ENCODE peak calls at places on chromosome 5, in nine cellular contexts. One of them, this sample, is unnamed.

GRCh38 chr5:59069438-59070079 is 486.7 kb downstream of the RAB3C start:
- DNase-seq in dorsolateral prefrontal cortex: peak
- DNase-seq in IMR-90: peak
- DNase-seq in psoas muscle: no peak
- DNase-seq in colonic mucosa: no peak
- DNase-seq in fibroblast of the aortic adventitia: peak
- DNase-seq in HCT116: no peak
- DNase-seq in ovary: no peak
- DNase-seq in fibroblast of pulmonary artery: peak
- DNase-seq in this sample: no peak

GRCh38 chr5:107026098-107026497 is 644.6 kb downstream of the EFNA5 start:
- DNase-seq in fibroblast of the aortic adventitia: no peak
- DNase-seq in fibroblast of pulmonary artery: no peak
- DNase-seq in IMR-90: no peak
- DNase-seq in ovary: no peak
- DNase-seq in dorsolateral prefrontal cortex: no peak
- DNase-seq in HCT116: no peak
- DNase-seq in colonic mucosa: no peak
- DNase-seq in psoas muscle: no peak
- DNase-seq in this sample: no peak

GRCh38 chr5:176653401-176653800 is 6.1 kb downstream of the TSPAN17 start:
- DNase-seq in fibroblast of the aortic adventitia: peak
- DNase-seq in fibroblast of pulmonary artery: no peak
- DNase-seq in ovary: no peak
- DNase-seq in HCT116: no peak
- DNase-seq in IMR-90: peak
- DNase-seq in psoas muscle: no peak
- DNase-seq in colonic mucosa: no peak
- DNase-seq in dorsolateral prefrontal cortex: no peak
- DNase-seq in this sample: no peak

GRCh38 chr5:169249001-169249400 is 51.9 kb downstream of the SLIT3 start:
- DNase-seq in fibroblast of the aortic adventitia: peak
- DNase-seq in psoas muscle: no peak
- DNase-seq in IMR-90: no peak
- DNase-seq in ovary: no peak
- DNase-seq in fibroblast of pulmonary artery: no peak
- DNase-seq in dorsolateral prefrontal cortex: no peak
- DNase-seq in HCT116: no peak
- DNase-seq in colonic mucosa: no peak
- DNase-seq in this sample: peak

GRCh38 chr5:38208782-38209378 is 49.5 kb upstream of the EGFLAM start:
- DNase-seq in dorsolateral prefrontal cortex: no peak
- DNase-seq in psoas muscle: no peak
- DNase-seq in fibroblast of the aortic adventitia: peak
- DNase-seq in fibroblast of pulmonary artery: peak
- DNase-seq in IMR-90: peak
- DNase-seq in ovary: peak
- DNase-seq in colonic mucosa: no peak
- DNase-seq in HCT116: peak
- DNase-seq in this sample: peak

GRCh38 chr5:173643964-173644363 is 27.5 kb upstream of the BOD1 start:
- DNase-seq in fibroblast of pulmonary artery: peak
- DNase-seq in psoas muscle: no peak
- DNase-seq in fibroblast of the aortic adventitia: no peak
- DNase-seq in IMR-90: peak
- DNase-seq in dorsolateral prefrontal cortex: peak
- DNase-seq in ovary: no peak
- DNase-seq in HCT116: no peak
- DNase-seq in colonic mucosa: no peak
- DNase-seq in this sample: no peak

GRCh38 chr5:159174511-159175168 is 34.7 kb downstream of the RNF145 start:
- DNase-seq in HCT116: no peak
- DNase-seq in colonic mucosa: no peak
- DNase-seq in ovary: no peak
- DNase-seq in psoas muscle: no peak
- DNase-seq in IMR-90: peak
- DNase-seq in dorsolateral prefrontal cortex: no peak
- DNase-seq in fibroblast of pulmonary artery: peak
- DNase-seq in fibroblast of the aortic adventitia: peak
- DNase-seq in this sample: no peak

GRCh38 chr5:147485046-147485445 is 24.8 kb downstream of the DPYSL3 start:
- DNase-seq in fibroblast of the aortic adventitia: peak
- DNase-seq in colonic mucosa: no peak
- DNase-seq in HCT116: no peak
- DNase-seq in fibroblast of pulmonary artery: peak
- DNase-seq in IMR-90: peak
- DNase-seq in ovary: no peak
- DNase-seq in psoas muscle: no peak
- DNase-seq in dorsolateral prefrontal cortex: no peak
- DNase-seq in this sample: no peak

GRCh38 chr5:149441194-149441753 is 62.2 kb upstream of the IL17B start:
- DNase-seq in psoas muscle: no peak
- DNase-seq in IMR-90: no peak
- DNase-seq in dorsolateral prefrontal cortex: no peak
- DNase-seq in colonic mucosa: no peak
- DNase-seq in fibroblast of the aortic adventitia: no peak
- DNase-seq in HCT116: no peak
- DNase-seq in ovary: no peak
- DNase-seq in fibroblast of pulmonary artery: no peak
- DNase-seq in this sample: no peak

GRCh38 chr5:179229331-179229761 is 115.9 kb downstream of the ADAMTS2 start:
- DNase-seq in fibroblast of pulmonary artery: no peak
- DNase-seq in IMR-90: no peak
- DNase-seq in fibroblast of the aortic adventitia: no peak
- DNase-seq in psoas muscle: no peak
- DNase-seq in ovary: no peak
- DNase-seq in colonic mucosa: no peak
- DNase-seq in HCT116: no peak
- DNase-seq in dorsolateral prefrontal cortex: no peak
- DNase-seq in this sample: no peak

GRCh38 chr5:78586251-78586650 is 62.3 kb downstream of the LHFPL2 start:
- DNase-seq in HCT116: no peak
- DNase-seq in colonic mucosa: no peak
- DNase-seq in fibroblast of pulmonary artery: peak
- DNase-seq in dorsolateral prefrontal cortex: peak
- DNase-seq in psoas muscle: peak
- DNase-seq in fibroblast of the aortic adventitia: peak
- DNase-seq in IMR-90: peak
- DNase-seq in ovary: no peak
- DNase-seq in this sample: no peak

GRCh38 chr5:92979716-92980115 is 601.3 kb downstream of the NR2F1-AS1 start:
- DNase-seq in HCT116: no peak
- DNase-seq in IMR-90: no peak
- DNase-seq in dorsolateral prefrontal cortex: no peak
- DNase-seq in psoas muscle: no peak
- DNase-seq in colonic mucosa: no peak
- DNase-seq in fibroblast of pulmonary artery: no peak
- DNase-seq in fibroblast of the aortic adventitia: no peak
- DNase-seq in ovary: no peak
- DNase-seq in this sample: no peak

GRCh38 chr5:36079200-36079761 is 12.6 kb upstream of the UGT3A2 start:
- DNase-seq in ovary: no peak
- DNase-seq in psoas muscle: no peak
- DNase-seq in IMR-90: peak
- DNase-seq in fibroblast of the aortic adventitia: peak
- DNase-seq in HCT116: peak
- DNase-seq in fibroblast of pulmonary artery: peak
- DNase-seq in colonic mucosa: peak
- DNase-seq in dorsolateral prefrontal cortex: no peak
- DNase-seq in this sample: peak

GRCh38 chr5:20972419-20972925 is 984.5 kb upstream of the CDH18 start:
- DNase-seq in fibroblast of pulmonary artery: peak
- DNase-seq in ovary: peak
- DNase-seq in IMR-90: peak
- DNase-seq in psoas muscle: peak
- DNase-seq in colonic mucosa: peak
- DNase-seq in HCT116: no peak
- DNase-seq in fibroblast of the aortic adventitia: peak
- DNase-seq in dorsolateral prefrontal cortex: peak
- DNase-seq in this sample: peak

DNA sequence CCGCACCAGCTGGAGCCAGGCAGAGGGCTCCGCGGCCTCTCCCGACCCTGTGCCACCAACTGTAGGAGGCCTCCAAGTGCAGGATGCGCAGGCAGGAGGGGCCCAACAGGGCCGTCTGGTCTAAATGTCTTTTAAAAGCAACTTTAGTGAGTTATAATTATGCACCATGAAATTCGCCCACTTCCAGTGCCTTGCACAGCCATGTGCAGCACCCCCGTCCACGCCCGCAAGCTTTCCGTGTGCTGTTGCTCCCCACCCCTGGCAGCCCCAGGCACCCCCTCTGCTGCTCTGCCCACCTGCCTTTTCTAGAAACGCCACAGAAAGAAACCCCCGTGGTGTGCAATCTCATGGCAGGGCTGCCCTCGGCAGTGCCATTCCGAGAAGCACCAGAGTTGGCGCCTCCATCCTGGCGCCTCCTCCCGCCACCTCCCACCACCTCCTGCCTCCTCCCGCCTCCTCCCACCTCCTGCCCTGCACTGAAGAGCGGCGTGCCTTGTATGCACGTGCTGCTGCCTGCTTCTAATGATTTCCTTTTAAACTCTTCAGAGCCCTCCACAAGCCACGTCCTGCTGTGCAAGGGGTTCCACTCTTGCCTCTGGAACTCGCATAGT is 7.5 kb upstream of the SLC6A18 start:
- DNase-seq in psoas muscle: no peak
- DNase-seq in IMR-90: no peak
- DNase-seq in dorsolateral prefrontal cortex: no peak
- DNase-seq in ovary: no peak
- DNase-seq in fibroblast of pulmonary artery: no peak
- DNase-seq in colonic mucosa: no peak
- DNase-seq in HCT116: no peak
- DNase-seq in fibroblast of the aortic adventitia: no peak
- DNase-seq in this sample: no peak
- TF ChIP-seq CTCF in psoas muscle: no peak
- TF ChIP-seq CTCF in IMR-90: no peak
- TF ChIP-seq CTCF in dorsolateral prefrontal cortex: no peak
- TF ChIP-seq CTCF in ovary: no peak
- TF ChIP-seq CTCF in fibroblast of pulmonary artery: no peak
- TF ChIP-seq CTCF in colonic mucosa: no peak
- TF ChIP-seq CTCF in HCT116: no peak
- TF ChIP-seq CTCF in fibroblast of the aortic adventitia: no peak
- TF ChIP-seq CTCF in this sample: no peak

GRCh38 chr5:42808888-42809611 is 2.6 kb downstream of the SELENOP start:
- DNase-seq in fibroblast of the aortic adventitia: no peak
- DNase-seq in fibroblast of pulmonary artery: no peak
- DNase-seq in ovary: no peak
- DNase-seq in psoas muscle: no peak
- DNase-seq in IMR-90: no peak
- DNase-seq in HCT116: no peak
- DNase-seq in colonic mucosa: no peak
- DNase-seq in dorsolateral prefrontal cortex: no peak
- DNase-seq in this sample: no peak
- H3K4me3 ChIP-seq in fibroblast of the aortic adventitia: no peak
- H3K4me3 ChIP-seq in fibroblast of pulmonary artery: no peak
- H3K4me3 ChIP-seq in ovary: peak
- H3K4me3 ChIP-seq in psoas muscle: peak
- H3K4me3 ChIP-seq in IMR-90: no peak
- H3K4me3 ChIP-seq in HCT116: no peak
- H3K4me3 ChIP-seq in colonic mucosa: peak
- H3K4me3 ChIP-seq in dorsolateral prefrontal cortex: peak
- H3K4me3 ChIP-seq in this sample: peak

GRCh38 chr5:62206150-62206829 is 99.7 kb upstream of the KIF2A start:
- DNase-seq in dorsolateral prefrontal cortex: no peak
- DNase-seq in colonic mucosa: no peak
- DNase-seq in psoas muscle: no peak
- DNase-seq in HCT116: peak
- DNase-seq in fibroblast of pulmonary artery: peak
- DNase-seq in ovary: no peak
- DNase-seq in fibroblast of the aortic adventitia: no peak
- DNase-seq in IMR-90: no peak
- DNase-seq in this sample: peak
- TF ChIP-seq CTCF in dorsolateral prefrontal cortex: no peak
- TF ChIP-seq CTCF in colonic mucosa: no peak
- TF ChIP-seq CTCF in psoas muscle: no peak
- TF ChIP-seq CTCF in HCT116: peak
- TF ChIP-seq CTCF in fibroblast of pulmonary artery: peak
- TF ChIP-seq CTCF in ovary: no peak
- TF ChIP-seq CTCF in fibroblast of the aortic adventitia: peak
- TF ChIP-seq CTCF in IMR-90: no peak
- TF ChIP-seq CTCF in this sample: peak

GRCh38 chr5:150853560-150853959 is 7.2 kb downstream of the IRGM start:
- DNase-seq in dorsolateral prefrontal cortex: no peak
- DNase-seq in HCT116: no peak
- DNase-seq in IMR-90: no peak
- DNase-seq in ovary: no peak
- DNase-seq in colonic mucosa: no peak
- DNase-seq in fibroblast of pulmonary artery: no peak
- DNase-seq in psoas muscle: no peak
- DNase-seq in fibroblast of the aortic adventitia: no peak
- DNase-seq in this sample: no peak
- H3K4me3 ChIP-seq in dorsolateral prefrontal cortex: no peak
- H3K4me3 ChIP-seq in HCT116: no peak
- H3K4me3 ChIP-seq in IMR-90: no peak
- H3K4me3 ChIP-seq in ovary: no peak
- H3K4me3 ChIP-seq in colonic mucosa: no peak
- H3K4me3 ChIP-seq in fibroblast of pulmonary artery: no peak
- H3K4me3 ChIP-seq in psoas muscle: no peak
- H3K4me3 ChIP-seq in fibroblast of the aortic adventitia: no peak
- H3K4me3 ChIP-seq in this sample: no peak

GRCh38 chr5:33490071-33490665 is 49.4 kb downstream of the TARS1 start:
- DNase-seq in IMR-90: no peak
- DNase-seq in colonic mucosa: no peak
- DNase-seq in HCT116: no peak
- DNase-seq in fibroblast of the aortic adventitia: no peak
- DNase-seq in dorsolateral prefrontal cortex: no peak
- DNase-seq in psoas muscle: no peak
- DNase-seq in fibroblast of pulmonary artery: no peak
- DNase-seq in ovary: no peak
- DNase-seq in this sample: no peak
- TF ChIP-seq CTCF in IMR-90: no peak
- TF ChIP-seq CTCF in colonic mucosa: no peak
- TF ChIP-seq CTCF in HCT116: peak
- TF ChIP-seq CTCF in fibroblast of the aortic adventitia: no peak
- TF ChIP-seq CTCF in dorsolateral prefrontal cortex: no peak
- TF ChIP-seq CTCF in psoas muscle: no peak
- TF ChIP-seq CTCF in fibroblast of pulmonary artery: no peak
- TF ChIP-seq CTCF in ovary: no peak
- TF ChIP-seq CTCF in this sample: no peak